ENCODE peak calls at places on chromosomes 1 and 21, in nine cellular contexts. N, S, R, Z, G, M, E, C and P are unnamed samples.

GRCh38 chr1:112719706-112720105 is 4.6 kb upstream of the PPM1J start:
- DNase-seq in N (no peak), S (no peak), R (no peak), Z (no peak), G (no peak), M (no peak), E (no peak), C (no peak), P (no peak)

GRCh38 chr1:164706596-164706995 is 147.6 kb downstream of the PBX1 start:
- DNase-seq in N (no peak), S (peak; percentile 38), R (no peak), Z (no peak), G (no peak), M (no peak), E (no peak), C (no peak), P (no peak)

GRCh38 chr1:34320081-34320480 is 143.4 kb downstream of the C1orf94 start:
- DNase-seq in N (no peak), S (no peak), R (no peak), Z (no peak), G (no peak), M (no peak), E (no peak), C (no peak), P (no peak)

GRCh38 chr1:182430263-182431068 is 19.5 kb upstream of the RGSL1 start:
- DNase-seq in N (no peak), S (no peak), R (no peak), Z (no peak), G (peak; percentile 38), M (no peak), E (no peak), C (no peak), P (no peak)

GRCh38 chr1:94413311-94413710 is 4.9 kb upstream of the ABCD3 start:
- DNase-seq in N (no peak), S (no peak), R (no peak), Z (no peak), G (no peak), M (no peak), E (no peak), C (no peak), P (no peak)

GRCh38 chr1:215028954-215029353 is 53.6 kb upstream of the KCNK2 start:
- DNase-seq in N (no peak), S (no peak), R (no peak), Z (no peak), G (no peak), M (no peak), E (no peak), C (no peak), P (no peak)

GRCh38 chr1:227996187-227996950 is 10.4 kb upstream of the WNT3A start:
- DNase-seq in N (no peak), S (no peak), R (no peak), Z (no peak), G (no peak), M (peak; percentile 63), E (no peak), C (no peak), P (no peak)

GRCh38 chr1:91502882-91503184 is 2.2 kb downstream of the CDC7 start:
- DNase-seq in N (no peak), S (peak; percentile 32), R (no peak), Z (no peak), G (no peak), M (no peak), E (no peak), C (no peak), P (no peak)

GRCh38 chr1:229506633-229507032 is 1.5 kb downstream of the NUP133 start:
- DNase-seq in N (no peak), S (no peak), R (no peak), Z (no peak), G (no peak), M (no peak), E (no peak), C (no peak), P (no peak)

GRCh38 chr1:29525941-29526340 is 289.6 kb downstream of the PTPRU start:
- DNase-seq in N (no peak), S (no peak), R (peak; percentile 10), Z (no peak), G (no peak), M (no peak), E (no peak), C (no peak), P (no peak)

GRCh38 chr1:154295408-154296235 is 23.2 kb downstream of the HAX1 start:
- DNase-seq in N (no peak), S (peak; percentile 16), R (no peak), Z (no peak), G (no peak), M (no peak), E (no peak), C (no peak), P (no peak)

GRCh38 chr1:23177438-23178380 is 9.1 kb upstream of the LUZP1 start:
- DNase-seq in N (peak; percentile 91), S (peak; percentile 88), R (peak; percentile 64), Z (peak; percentile 91), G (peak; percentile 44), M (peak; percentile 86), E (peak; percentile 9), C (peak; percentile 87), P (peak; percentile 75)

GRCh38 chr21:27268290-27268689 is 301.4 kb upstream of the ADAMTS5 start:
- DNase-seq in N (no peak), S (no peak), R (no peak), Z (no peak), G (no peak), M (no peak), E (no peak), C (no peak), P (no peak)

DNA sequence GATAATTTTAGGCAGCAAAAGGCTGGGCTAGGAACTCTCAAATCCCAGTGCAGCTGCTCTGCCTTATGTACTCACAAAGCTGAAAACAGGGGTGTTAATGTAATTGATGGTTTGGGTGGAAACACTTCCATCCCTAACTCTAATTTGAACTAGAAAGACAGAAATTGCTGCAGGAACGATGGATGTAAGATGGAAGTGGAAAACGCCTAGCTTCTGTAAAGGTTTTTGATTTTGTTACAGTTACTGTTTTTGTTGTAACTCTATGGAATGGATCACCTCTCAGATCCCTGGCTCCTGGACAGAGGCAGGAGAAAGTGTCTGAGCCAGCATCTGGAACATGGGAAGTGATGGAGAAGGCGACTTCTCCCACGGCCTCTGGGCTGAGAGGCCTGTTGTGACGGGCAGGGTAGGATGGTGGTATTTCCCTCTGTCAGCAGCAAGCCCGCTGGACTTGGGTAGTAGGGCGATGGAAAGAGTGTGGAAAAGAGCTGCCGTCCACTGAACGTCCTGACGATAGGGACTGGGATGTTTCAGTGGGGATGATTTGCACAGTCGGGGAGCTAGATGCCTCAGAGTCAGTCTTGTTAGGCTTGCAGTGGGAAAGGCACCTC is 1.6 kb downstream of the TRAF5 start:
- DNase-seq in N (no peak), S (no peak), R (no peak), Z (no peak), G (no peak), M (no peak), E (no peak), C (no peak), P (no peak)
- H3K4me3 ChIP-seq in N (no peak overlapping the region), S (peak overlapping the region; percentile 85), R (peak overlapping the region; percentile 80), Z (peak overlapping the region; percentile 84), G (peak overlapping the region; percentile 68), M (peak overlapping the region; percentile 80), E (peak overlapping the region; percentile 85), C (peak overlapping the region; percentile 69), P (no peak overlapping the region)

DNA sequence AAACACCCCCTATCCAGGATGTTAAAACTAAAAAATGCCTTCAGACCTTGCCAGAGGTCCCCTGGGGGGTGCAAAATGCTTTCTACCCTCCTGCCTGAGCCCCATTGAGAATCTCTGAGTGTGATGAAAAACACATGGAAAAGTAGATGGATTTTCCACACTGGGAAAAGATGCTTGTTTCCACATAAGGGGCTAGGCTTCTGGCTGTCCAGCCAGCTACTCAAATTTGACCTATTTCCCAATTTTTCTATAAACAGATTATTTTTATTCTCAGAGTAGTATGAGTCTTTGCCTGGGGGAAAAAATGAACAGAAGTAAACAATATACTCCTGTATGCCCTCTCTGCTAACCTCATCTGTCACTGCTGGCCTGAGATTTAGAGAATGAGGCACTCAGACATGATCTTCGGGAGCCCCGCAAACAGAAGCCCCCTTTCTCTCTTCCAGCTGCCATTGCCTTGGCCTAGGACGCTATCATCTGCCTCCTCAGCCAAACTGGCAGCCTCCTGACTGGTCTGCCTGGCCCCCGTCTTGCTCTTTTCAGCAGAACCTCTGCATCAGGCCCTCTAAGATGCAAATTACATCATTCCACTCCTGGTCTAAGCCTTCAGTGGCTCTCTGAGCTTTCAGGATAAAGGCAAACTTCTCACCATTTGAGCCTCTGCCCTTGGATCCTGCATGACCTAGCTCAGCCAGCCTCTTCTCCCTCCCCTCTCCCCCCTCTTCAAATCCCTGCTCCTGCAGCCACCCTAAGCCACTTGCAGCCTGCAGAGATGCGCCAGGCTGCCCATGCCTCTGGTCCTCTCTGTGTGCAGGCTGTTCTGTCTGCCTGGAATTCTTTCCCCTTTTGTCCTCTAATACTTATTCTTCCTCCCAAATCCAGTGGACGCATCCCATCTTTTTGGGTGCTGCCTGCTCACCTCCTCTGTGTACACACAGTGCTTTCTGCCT is 39.7 kb upstream of the TMEM125 start:
- DNase-seq in N (peak; percentile 44), S (peak; percentile 24), R (no peak), Z (no peak), G (no peak), M (no peak), E (no peak), C (no peak), P (no peak)
- H3K27ac ChIP-seq in N (no peak overlapping the region), S (no peak overlapping the region), R (peak overlapping the region; percentile 69), Z (no peak overlapping the region), G (no peak overlapping the region), M (no peak overlapping the region), E (peak overlapping the region; percentile 47), C (no peak overlapping the region), P (no peak overlapping the region)

GRCh38 chr1:243495442-243496172 is 239.8 kb downstream of the SDCCAG8 start:
- DNase-seq in N (no peak), S (peak; percentile 80), R (no peak), Z (no peak), G (no peak), M (no peak), E (no peak), C (no peak), P (no peak)
- H3K4me3 ChIP-seq in N (no peak overlapping the region), S (no peak overlapping the region), R (no peak overlapping the region), Z (peak overlapping the region; percentile 35), G (no peak overlapping the region), M (no peak overlapping the region), E (no peak overlapping the region), C (peak overlapping the region; percentile 12), P (no peak overlapping the region)

GRCh38 chr1:27713139-27713725 is 12.5 kb upstream of the FAM76A start:
- DNase-seq in N (no peak), S (no peak), R (no peak), Z (no peak), G (no peak), M (no peak), E (no peak), C (no peak), P (no peak)

GRCh38 chr1:27704958-27705357 is 20.8 kb upstream of the FAM76A start:
- DNase-seq in N (no peak), S (no peak), R (no peak), Z (no peak), G (no peak), M (no peak), E (no peak), C (no peak), P (no peak)

GRCh38 chr1:27705545-27705944 is 20.2 kb upstream of the FAM76A start:
- DNase-seq in N (no peak), S (no peak), R (no peak), Z (no peak), G (no peak), M (no peak), E (no peak), C (no peak), P (no peak)

GRCh38 chr1:27713869-27714513 is 11.8 kb upstream of the FAM76A start:
- DNase-seq in N (no peak), S (no peak), R (no peak), Z (no peak), G (no peak), M (no peak), E (no peak), C (no peak), P (no peak)

GRCh38 chr1:27710574-27710973 is 15.2 kb upstream of the FAM76A start:
- DNase-seq in N (no peak), S (no peak), R (no peak), Z (no peak), G (no peak), M (no peak), E (no peak), C (no peak), P (no peak)
- H3K27ac ChIP-seq in N (no peak overlapping the region), S (no peak overlapping the region), R (no peak overlapping the region), Z (no peak overlapping the region), G (no peak overlapping the region), M (no peak overlapping the region), E (no peak overlapping the region), C (no peak overlapping the region), P (no peak overlapping the region)